ENCODE peak calls at places on chromosomes 4 and X, in six cellular contexts. One of them, this sample, is unnamed. For H3K36me3, the result is how much of the 10 kb centered on the place peaks cover.

GRCh38 chr4:47652092-47652491 is 167.0 kb downstream of the ATP10D start:
- DNase-seq in suprapubic skin: no peak
- DNase-seq in upper lobe of right lung: no peak
- DNase-seq in tibial artery: no peak
- DNase-seq in CD8-positive, alpha-beta memory T cell: no peak
- DNase-seq in IMR-90: no peak
- DNase-seq in this sample: no peak

GRCh38 chr4:89438102-89438831 is 130.7 kb upstream of the GPRIN3 start:
- DNase-seq in suprapubic skin: no peak
- DNase-seq in upper lobe of right lung: peak
- DNase-seq in tibial artery: no peak
- DNase-seq in CD8-positive, alpha-beta memory T cell: peak
- DNase-seq in IMR-90: peak
- DNase-seq in this sample: peak

GRCh38 chr4:127209580-127210095 is 423.1 kb upstream of the INTU start:
- DNase-seq in suprapubic skin: no peak
- DNase-seq in upper lobe of right lung: no peak
- DNase-seq in tibial artery: no peak
- DNase-seq in CD8-positive, alpha-beta memory T cell: no peak
- DNase-seq in IMR-90: no peak
- DNase-seq in this sample: no peak

GRCh38 chr4:53674891-53675290 is 83.6 kb upstream of the LNX1 start:
- DNase-seq in suprapubic skin: no peak
- DNase-seq in upper lobe of right lung: no peak
- DNase-seq in tibial artery: no peak
- DNase-seq in CD8-positive, alpha-beta memory T cell: no peak
- DNase-seq in IMR-90: no peak
- DNase-seq in this sample: no peak

GRCh38 chr4:98466868-98467599 is 191.4 kb downstream of the TSPAN5 start:
- DNase-seq in suprapubic skin: no peak
- DNase-seq in upper lobe of right lung: no peak
- DNase-seq in tibial artery: no peak
- DNase-seq in CD8-positive, alpha-beta memory T cell: no peak
- DNase-seq in IMR-90: peak
- DNase-seq in this sample: no peak

GRCh38 chrX:40705658-40706312 is 29.6 kb downstream of the MED14 start:
- DNase-seq in suprapubic skin: no peak
- DNase-seq in upper lobe of right lung: no peak
- DNase-seq in tibial artery: no peak
- DNase-seq in CD8-positive, alpha-beta memory T cell: no peak
- DNase-seq in IMR-90: no peak
- DNase-seq in this sample: no peak

GRCh38 chr4:6562931-6563901 is 11.8 kb upstream of the MAN2B2 start:
- DNase-seq in suprapubic skin: no peak
- DNase-seq in upper lobe of right lung: no peak
- DNase-seq in tibial artery: no peak
- DNase-seq in CD8-positive, alpha-beta memory T cell: no peak
- DNase-seq in IMR-90: no peak
- DNase-seq in this sample: no peak

GRCh38 chrX:126658447-126658846 is 105.8 kb upstream of the DCAF12L1 start:
- DNase-seq in suprapubic skin: no peak
- DNase-seq in upper lobe of right lung: no peak
- DNase-seq in tibial artery: no peak
- DNase-seq in CD8-positive, alpha-beta memory T cell: no peak
- DNase-seq in IMR-90: no peak
- DNase-seq in this sample: no peak

GRCh38 chrX:135484636-135485289 is 35.7 kb upstream of the INTS6L start:
- DNase-seq in suprapubic skin: no peak
- DNase-seq in upper lobe of right lung: no peak
- DNase-seq in tibial artery: no peak
- DNase-seq in CD8-positive, alpha-beta memory T cell: no peak
- DNase-seq in IMR-90: peak
- DNase-seq in this sample: peak

GRCh38 chr4:38715076-38715475 is 51.1 kb downstream of the KLF3 start:
- DNase-seq in suprapubic skin: no peak
- DNase-seq in upper lobe of right lung: no peak
- DNase-seq in tibial artery: no peak
- DNase-seq in CD8-positive, alpha-beta memory T cell: no peak
- DNase-seq in IMR-90: no peak
- DNase-seq in this sample: no peak

GRCh38 chr4:104747635-104748034 is 252.9 kb upstream of the CXXC4 start:
- DNase-seq in suprapubic skin: no peak
- DNase-seq in upper lobe of right lung: no peak
- DNase-seq in tibial artery: no peak
- DNase-seq in CD8-positive, alpha-beta memory T cell: no peak
- DNase-seq in IMR-90: no peak
- DNase-seq in this sample: no peak

GRCh38 chr4:1741208-1741607 is 19.9 kb downstream of the TACC3 start:
- DNase-seq in suprapubic skin: no peak
- DNase-seq in upper lobe of right lung: no peak
- DNase-seq in tibial artery: no peak
- DNase-seq in CD8-positive, alpha-beta memory T cell: no peak
- DNase-seq in IMR-90: no peak
- DNase-seq in this sample: no peak

GRCh38 chr4:1738410-1738809 is 17.1 kb downstream of the TACC3 start:
- DNase-seq in suprapubic skin: no peak
- DNase-seq in upper lobe of right lung: no peak
- DNase-seq in tibial artery: no peak
- DNase-seq in CD8-positive, alpha-beta memory T cell: no peak
- DNase-seq in IMR-90: no peak
- DNase-seq in this sample: no peak

GRCh38 chr4:1739358-1739757 is 18.0 kb downstream of the TACC3 start:
- DNase-seq in suprapubic skin: no peak
- DNase-seq in upper lobe of right lung: no peak
- DNase-seq in tibial artery: no peak
- DNase-seq in CD8-positive, alpha-beta memory T cell: no peak
- DNase-seq in IMR-90: no peak
- DNase-seq in this sample: no peak

GRCh38 chr4:1737666-1738065 is 16.3 kb downstream of the TACC3 start:
- DNase-seq in suprapubic skin: no peak
- DNase-seq in upper lobe of right lung: no peak
- DNase-seq in tibial artery: no peak
- DNase-seq in CD8-positive, alpha-beta memory T cell: no peak
- DNase-seq in IMR-90: no peak
- DNase-seq in this sample: no peak

DNA sequence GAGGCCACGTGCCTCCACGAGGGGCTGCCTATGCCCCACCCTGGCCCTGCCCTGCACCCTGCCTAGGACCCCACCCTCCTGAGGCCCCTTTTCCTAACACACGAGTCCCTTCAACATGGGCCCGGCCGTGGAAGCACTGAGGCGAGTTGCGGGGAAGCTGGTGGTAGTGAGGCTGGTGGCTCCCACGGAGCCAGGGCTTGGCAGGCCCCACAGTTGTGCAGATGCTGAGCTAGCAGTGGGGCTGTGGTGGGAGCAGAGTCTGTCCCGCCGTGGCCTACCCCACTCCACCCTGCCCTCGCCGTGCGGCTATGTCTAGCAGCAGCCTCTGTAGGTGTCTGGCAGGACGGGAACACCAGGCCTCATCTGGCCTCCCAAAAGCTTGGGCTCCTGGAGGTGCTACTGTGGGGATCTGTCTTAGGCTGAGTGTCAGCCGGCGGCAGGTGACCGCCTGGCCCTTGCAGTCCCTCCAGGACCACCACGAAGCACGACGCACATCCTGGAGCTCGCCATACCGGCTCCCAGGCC is 18.8 kb downstream of the TACC3 start:
- DNase-seq in suprapubic skin: no peak
- DNase-seq in upper lobe of right lung: no peak
- DNase-seq in tibial artery: no peak
- DNase-seq in CD8-positive, alpha-beta memory T cell: no peak
- DNase-seq in IMR-90: no peak
- DNase-seq in this sample: no peak
- H3K36me3 ChIP-seq in suprapubic skin: half or more
- H3K36me3 ChIP-seq in upper lobe of right lung: under half
- H3K36me3 ChIP-seq in tibial artery: under half
- H3K36me3 ChIP-seq in CD8-positive, alpha-beta memory T cell: under half
- H3K36me3 ChIP-seq in IMR-90: half or more
- H3K36me3 ChIP-seq in this sample: half or more

DNA sequence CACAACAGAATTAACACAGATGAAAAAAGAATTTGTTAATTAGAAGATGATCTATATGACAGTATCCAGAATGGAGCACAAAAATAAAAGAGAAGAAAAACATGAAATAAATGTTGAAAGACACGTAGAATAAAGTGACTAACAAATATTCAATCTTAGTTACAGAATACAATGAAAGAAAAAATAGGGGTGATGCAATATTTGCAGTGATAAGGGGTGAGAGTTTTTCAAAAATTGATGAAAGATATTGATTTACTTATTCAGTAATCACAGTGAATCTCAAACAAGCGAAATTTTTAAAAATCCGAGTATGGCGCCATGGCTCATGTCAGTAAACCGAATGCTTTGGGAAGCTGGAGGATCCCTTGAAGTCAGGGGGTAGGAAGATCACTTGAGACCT is 20.2 kb upstream of the RAB28 start:
- DNase-seq in suprapubic skin: no peak
- DNase-seq in upper lobe of right lung: no peak
- DNase-seq in tibial artery: no peak
- DNase-seq in CD8-positive, alpha-beta memory T cell: no peak
- DNase-seq in IMR-90: no peak
- DNase-seq in this sample: no peak
- H3K4me3 ChIP-seq in suprapubic skin: no peak
- H3K4me3 ChIP-seq in upper lobe of right lung: no peak
- H3K4me3 ChIP-seq in tibial artery: no peak
- H3K4me3 ChIP-seq in CD8-positive, alpha-beta memory T cell: no peak
- H3K4me3 ChIP-seq in IMR-90: no peak
- H3K4me3 ChIP-seq in this sample: no peak

GRCh38 chr4:184697956-184698355 is 35.9 kb downstream of the CENPU start:
- DNase-seq in suprapubic skin: no peak
- DNase-seq in upper lobe of right lung: no peak
- DNase-seq in tibial artery: no peak
- DNase-seq in CD8-positive, alpha-beta memory T cell: no peak
- DNase-seq in IMR-90: no peak
- DNase-seq in this sample: no peak
- H3K36me3 ChIP-seq in suprapubic skin: under half
- H3K36me3 ChIP-seq in upper lobe of right lung: under half
- H3K36me3 ChIP-seq in tibial artery: under half
- H3K36me3 ChIP-seq in CD8-positive, alpha-beta memory T cell: under half
- H3K36me3 ChIP-seq in IMR-90: under half
- H3K36me3 ChIP-seq in this sample: half or more

DNA sequence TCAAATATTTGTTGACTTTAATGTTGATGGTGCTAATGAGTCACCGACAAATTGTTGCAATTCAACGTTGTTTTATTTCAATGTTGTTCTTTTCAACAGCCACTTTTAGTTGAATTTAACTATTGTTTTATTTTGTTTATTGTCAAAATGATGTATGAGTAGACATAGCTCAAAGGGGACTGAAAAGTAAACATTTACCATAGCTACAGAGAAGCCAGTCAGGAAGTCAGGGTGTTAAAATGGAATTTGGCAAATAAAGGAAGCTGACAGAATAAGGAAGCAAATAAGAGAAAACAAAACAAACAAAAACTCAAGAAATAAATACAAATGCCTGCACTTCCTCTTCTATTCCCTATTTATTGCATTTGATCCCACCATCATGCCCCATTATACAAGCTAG is 648.4 kb upstream of the HTR2C start:
- DNase-seq in suprapubic skin: no peak
- DNase-seq in upper lobe of right lung: no peak
- DNase-seq in tibial artery: no peak
- DNase-seq in CD8-positive, alpha-beta memory T cell: no peak
- DNase-seq in IMR-90: no peak
- DNase-seq in this sample: no peak
- H3K4me3 ChIP-seq in suprapubic skin: no peak
- H3K4me3 ChIP-seq in upper lobe of right lung: no peak
- H3K4me3 ChIP-seq in tibial artery: no peak
- H3K4me3 ChIP-seq in CD8-positive, alpha-beta memory T cell: no peak
- H3K4me3 ChIP-seq in IMR-90: no peak
- H3K4me3 ChIP-seq in this sample: no peak

GRCh38 chr4:124873361-124874171 is 161.0 kb upstream of the ANKRD50 start:
- DNase-seq in suprapubic skin: no peak
- DNase-seq in upper lobe of right lung: no peak
- DNase-seq in tibial artery: no peak
- DNase-seq in CD8-positive, alpha-beta memory T cell: no peak
- DNase-seq in IMR-90: no peak
- DNase-seq in this sample: no peak

GRCh38 chr4:124874172-124874450 is 161.6 kb upstream of the ANKRD50 start:
- DNase-seq in suprapubic skin: no peak
- DNase-seq in upper lobe of right lung: no peak
- DNase-seq in tibial artery: no peak
- DNase-seq in CD8-positive, alpha-beta memory T cell: no peak
- DNase-seq in IMR-90: no peak
- DNase-seq in this sample: no peak

GRCh38 chr4:124869978-124870495 is 157.5 kb upstream of the ANKRD50 start:
- DNase-seq in suprapubic skin: no peak
- DNase-seq in upper lobe of right lung: no peak
- DNase-seq in tibial artery: no peak
- DNase-seq in CD8-positive, alpha-beta memory T cell: no peak
- DNase-seq in IMR-90: no peak
- DNase-seq in this sample: no peak

GRCh38 chr4:124868495-124868894 is 156.0 kb upstream of the ANKRD50 start:
- DNase-seq in suprapubic skin: no peak
- DNase-seq in upper lobe of right lung: no peak
- DNase-seq in tibial artery: no peak
- DNase-seq in CD8-positive, alpha-beta memory T cell: no peak
- DNase-seq in IMR-90: no peak
- DNase-seq in this sample: no peak

GRCh38 chr4:124872659-124873058 is 160.1 kb upstream of the ANKRD50 start:
- DNase-seq in suprapubic skin: no peak
- DNase-seq in upper lobe of right lung: no peak
- DNase-seq in tibial artery: no peak
- DNase-seq in CD8-positive, alpha-beta memory T cell: no peak
- DNase-seq in IMR-90: no peak
- DNase-seq in this sample: no peak
- H3K36me3 ChIP-seq in suprapubic skin: under half
- H3K36me3 ChIP-seq in upper lobe of right lung: under half
- H3K36me3 ChIP-seq in tibial artery: under half
- H3K36me3 ChIP-seq in CD8-positive, alpha-beta memory T cell: under half
- H3K36me3 ChIP-seq in IMR-90: under half
- H3K36me3 ChIP-seq in this sample: under half

GRCh38 chr4:106315476-106315967 is 487 bp downstream of the TBCK start:
- DNase-seq in suprapubic skin: peak
- DNase-seq in upper lobe of right lung: no peak
- DNase-seq in tibial artery: no peak
- DNase-seq in CD8-positive, alpha-beta memory T cell: peak
- DNase-seq in IMR-90: peak
- DNase-seq in this sample: peak

GRCh38 chr4:106312997-106313522 is 2.9 kb downstream of the TBCK start:
- DNase-seq in suprapubic skin: no peak
- DNase-seq in upper lobe of right lung: no peak
- DNase-seq in tibial artery: no peak
- DNase-seq in CD8-positive, alpha-beta memory T cell: no peak
- DNase-seq in IMR-90: no peak
- DNase-seq in this sample: no peak

GRCh38 chr4:106315968-106316772 is at the start of the genes AIMP1 and TBCK:
- DNase-seq in suprapubic skin: peak
- DNase-seq in upper lobe of right lung: peak
- DNase-seq in tibial artery: peak
- DNase-seq in CD8-positive, alpha-beta memory T cell: peak
- DNase-seq in IMR-90: peak
- DNase-seq in this sample: peak

GRCh38 chr4:106314960-106315359 is 1.0 kb downstream of the TBCK start:
- DNase-seq in suprapubic skin: no peak
- DNase-seq in upper lobe of right lung: no peak
- DNase-seq in tibial artery: no peak
- DNase-seq in CD8-positive, alpha-beta memory T cell: no peak
- DNase-seq in IMR-90: no peak
- DNase-seq in this sample: no peak

GRCh38 chr4:106312377-106312776 is 3.6 kb downstream of the TBCK start:
- DNase-seq in suprapubic skin: no peak
- DNase-seq in upper lobe of right lung: no peak
- DNase-seq in tibial artery: no peak
- DNase-seq in CD8-positive, alpha-beta memory T cell: no peak
- DNase-seq in IMR-90: peak
- DNase-seq in this sample: no peak
- H3K4me3 ChIP-seq in suprapubic skin: no peak
- H3K4me3 ChIP-seq in upper lobe of right lung: no peak
- H3K4me3 ChIP-seq in tibial artery: no peak
- H3K4me3 ChIP-seq in CD8-positive, alpha-beta memory T cell: no peak
- H3K4me3 ChIP-seq in IMR-90: no peak
- H3K4me3 ChIP-seq in this sample: no peak

This sample was measured in DND-41.